ENCODE peak calls at places on chromosomes 5 and 9, in five cellular contexts. O, I, K, T and X are unnamed samples.

GRCh38 chr5:134090482-134090881 is 24.0 kb upstream of the TCF7 start:
- DNase-seq in K (peak; percentile 44), T (no peak), I (no peak), O (no peak), X (no peak)

GRCh38 chr9:125375820-125376219 is 114.2 kb downstream of the GAPVD1 start:
- DNase-seq in K (no peak), O (no peak), I (no peak), T (no peak), X (no peak)

GRCh38 chr5:126736141-126736540 is 40.8 kb upstream of the LMNB1 start:
- DNase-seq in O (no peak), I (no peak), K (no peak), T (no peak), X (no peak)

GRCh38 chr9:108056083-108056804 is 566.7 kb upstream of the KLF4 start:
- DNase-seq in T (no peak), I (no peak), K (no peak), O (no peak), X (no peak)

GRCh38 chr9:87646546-87646945 is 79.4 kb upstream of the CTSL start:
- DNase-seq in K (no peak), T (no peak), O (no peak), I (no peak), X (no peak)

GRCh38 chr5:107253246-107253645 is 417.5 kb downstream of the EFNA5 start:
- DNase-seq in T (no peak), I (no peak), K (no peak), O (no peak), X (no peak)

GRCh38 chr9:136671646-136672430 is 9.1 kb downstream of the EGFL7 start:
- DNase-seq in K (peak; percentile 50), I (no peak), T (no peak), O (peak; percentile 85), X (no peak)

GRCh38 chr5:5078009-5078897 is 61.9 kb upstream of the ADAMTS16 start:
- DNase-seq in O (no peak), I (no peak), T (no peak), K (no peak), X (no peak)

GRCh38 chr9:16039988-16040761 is 487.3 kb downstream of the CCDC171 start:
- DNase-seq in O (no peak), T (no peak), I (no peak), K (no peak), X (no peak)

GRCh38 chr5:167447466-167447865 is 844.0 kb upstream of the WWC1 start:
- DNase-seq in T (no peak), K (no peak), O (no peak), I (no peak), X (no peak)

GRCh38 chr9:16459421-16460148 is 410.9 kb downstream of the BNC2 start:
- DNase-seq in K (no peak), O (no peak), I (no peak), T (no peak), X (no peak)

GRCh38 chr9:95316794-95317118 is 753 bp downstream of the FANCC start:
- DNase-seq in T (peak; percentile 36), O (peak; percentile 82), K (no peak), I (peak; percentile 88), X (no peak)

GRCh38 chr9:90442738-90443137 is 199.9 kb downstream of the DIRAS2 start:
- DNase-seq in I (no peak), K (no peak), T (no peak), O (no peak), X (no peak)

GRCh38 chr5:151234476-151235238 is 10.8 kb upstream of the CCDC69 start:
- DNase-seq in I (no peak), O (peak; percentile 82), K (peak; percentile 18), T (no peak), X (no peak)

GRCh38 chr9:86978413-86978812 is 31.1 kb upstream of the GAS1 start:
- DNase-seq in I (no peak), T (no peak), O (no peak), K (no peak), X (no peak)

GRCh38 chr5:4374866-4375265 is 765.3 kb upstream of the ADAMTS16 start:
- DNase-seq in T (no peak), K (no peak), I (no peak), O (no peak), X (no peak)

GRCh38 chr9:4197548-4197947 is 102.3 kb downstream of the GLIS3 start:
- DNase-seq in I (no peak), O (peak; percentile 18), K (no peak), T (no peak), X (no peak)

GRCh38 chr5:51433052-51433710 is 49.9 kb downstream of the ISL1 start:
- DNase-seq in T (no peak), O (no peak), K (no peak), I (no peak), X (no peak)

GRCh38 chr9:110591526-110591925 is 12.0 kb upstream of the SVEP1 start:
- DNase-seq in I (no peak), O (no peak), T (no peak), K (no peak), X (no peak)

GRCh38 chr5:55226027-55226933 is 835 bp downstream of the MCIDAS start:
- DNase-seq in O (peak; percentile 83), T (no peak), K (peak; percentile 67), I (peak; percentile 75), X (no peak)

GRCh38 chr5:67640011-67640410 is 443.4 kb upstream of the CD180 start:
- DNase-seq in T (no peak), O (no peak), I (peak; percentile 3), K (no peak), X (no peak)

GRCh38 chr5:154677921-154678320 is 77.3 kb upstream of the LARP1 start:
- DNase-seq in T (no peak), K (no peak), O (no peak), I (no peak), X (no peak)

GRCh38 chr5:178464431-178465048 is 125.7 kb downstream of the COL23A1 start:
- DNase-seq in O (no peak), T (no peak), K (no peak), I (no peak), X (no peak)

GRCh38 chr5:66744040-66744439 is 147.8 kb downstream of the MAST4 start:
- DNase-seq in K (no peak), I (no peak), O (no peak), T (no peak), X (no peak)

GRCh38 chr9:110257971-110258370 is 1.7 kb upstream of the TXN start:
- DNase-seq in T (no peak), I (no peak), O (no peak), K (no peak), X (no peak)

GRCh38 chr9:117487555-117488175 is 72.8 kb upstream of the ASTN2 start:
- DNase-seq in K (peak; percentile 12), I (peak; percentile 80), O (peak; percentile 69), T (no peak), X (peak; percentile 87)